ENCODE peak calls at places on chromosome 11, in seven cellular contexts. Q is activated T-cell treated with anti-CD3 and anti-CD28 coated beads, Interleukin-2, amount 50 U/mL, for 1 hour; D is NCI-H345; O is adrenal gland; K is activated naive CD4-positive, alpha-beta T cell treated with anti-CD3 and anti-CD28 coated beads, Interleukin-2, amount 10 ng/mL, durations not matched to agents 7 days and 5 days; B is GM19239; C is T-helper 2 cell. Z is an unnamed sample.

GRCh38 chr11:86294026-86294425 is 8.0 kb upstream of the HIKESHI start:
- DNase-seq in Q (no peak), D (no peak), O (no peak), K (no peak), B (no peak), C (no peak), Z (no peak)

GRCh38 chr11:76568621-76569020 is 101.9 kb downstream of the LRRC32 start:
- DNase-seq in Q (no peak), D (no peak), O (no peak), K (no peak), B (no peak), C (no peak), Z (no peak)

GRCh38 chr11:96177132-96177531 is 165.9 kb downstream of the MAML2 start:
- DNase-seq in Q (no peak), D (no peak), O (no peak), K (no peak), B (no peak), C (no peak), Z (no peak)

GRCh38 chr11:121716060-121716459 is 263.3 kb upstream of the SORL1-AS1 start:
- DNase-seq in Q (no peak), D (no peak), O (no peak), K (no peak), B (no peak), C (no peak), Z (no peak)

GRCh38 chr11:58805065-58805464 is 39.4 kb downstream of the GLYATL2 start:
- DNase-seq in Q (no peak), D (no peak), O (no peak), K (no peak), B (no peak), C (no peak), Z (peak)

GRCh38 chr11:120972621-120973020 is 51.3 kb upstream of the TBCEL start:
- DNase-seq in Q (no peak), D (no peak), O (no peak), K (no peak), B (no peak), C (no peak), Z (no peak)

GRCh38 chr11:46527586-46527985 is 66.2 kb downstream of the AMBRA1 start:
- DNase-seq in Q (no peak), D (no peak), O (no peak), K (no peak), B (no peak), C (no peak), Z (no peak)

GRCh38 chr11:60951909-60952741 is at the start of gene SLC15A3:
- DNase-seq in Q (peak), D (no peak), O (peak), K (peak), B (peak), C (no peak), Z (no peak)

GRCh38 chr11:124307093-124307492 is 6.7 kb downstream of the OR8D1 start:
- DNase-seq in Q (no peak), D (no peak), O (no peak), K (no peak), B (no peak), C (no peak), Z (no peak)

GRCh38 chr11:96741068-96741467 is 351.3 kb downstream of the JRKL start:
- DNase-seq in Q (no peak), D (no peak), O (no peak), K (no peak), B (no peak), C (no peak), Z (no peak)

GRCh38 chr11:102666331-102666957 is 39.1 kb downstream of the MMP27 start:
- DNase-seq in Q (no peak), D (peak), O (peak), K (peak), B (peak), C (no peak), Z (peak)

GRCh38 chr11:133337905-133338536 is 194.3 kb downstream of the OPCML start:
- DNase-seq in Q (no peak), D (peak), O (no peak), K (no peak), B (no peak), C (no peak), Z (no peak)

GRCh38 chr11:1670928-1671371 is 26.0 kb upstream of the KRTAP5-6 start:
- DNase-seq in Q (no peak), D (no peak), O (peak), K (no peak), B (no peak), C (no peak), Z (no peak)

GRCh38 chr11:121328213-121328966 is 35.8 kb downstream of the SC5D start:
- DNase-seq in Q (peak), D (no peak), O (no peak), K (peak), B (no peak), C (no peak), Z (no peak)

GRCh38 chr11:23192256-23192655 is 332.0 kb upstream of the CCDC179 start:
- DNase-seq in Q (no peak), D (no peak), O (no peak), K (no peak), B (no peak), C (no peak), Z (no peak)

GRCh38 chr11:12453243-12453642 is 75.9 kb downstream of the PARVA start:
- DNase-seq in Q (no peak), D (no peak), O (no peak), K (no peak), B (no peak), C (no peak), Z (no peak)

GRCh38 chr11:27861706-27862430 is 161.6 kb upstream of the BDNF start:
- DNase-seq in Q (no peak), D (no peak), O (peak), K (no peak), B (no peak), C (no peak), Z (peak)

GRCh38 chr11:62880231-62880802 is 379 bp upstream of the SLC3A2 start:
- DNase-seq in Q (no peak), D (no peak), O (no peak), K (no peak), B (no peak), C (no peak), Z (peak)

GRCh38 chr11:74466916-74467885 is at the start of gene KCNE3:
- DNase-seq in Q (no peak), D (no peak), O (peak), K (no peak), B (no peak), C (no peak), Z (peak)

GRCh38 chr11:92859290-92859689 is 110.2 kb upstream of the MTNR1B start:
- DNase-seq in Q (no peak), D (peak), O (no peak), K (no peak), B (no peak), C (no peak), Z (no peak)

GRCh38 chr11:117072517-117073218 is 25.6 kb downstream of the SIK3 start:
- DNase-seq in Q (no peak), D (no peak), O (no peak), K (no peak), B (no peak), C (no peak), Z (peak)

GRCh38 chr11:76658231-76658630 is 12.3 kb downstream of the LRRC32 start:
- DNase-seq in Q (no peak), D (no peak), O (no peak), K (no peak), B (no peak), C (no peak), Z (no peak)

GRCh38 chr11:71458146-71459070 is 5.4 kb downstream of the NADSYN1 start:
- DNase-seq in Q (no peak), D (no peak), O (no peak), K (no peak), B (no peak), C (no peak), Z (no peak)

GRCh38 chr11:132187391-132187790 is 817.0 kb downstream of the NTM start:
- DNase-seq in Q (no peak), D (no peak), O (no peak), K (no peak), B (no peak), C (no peak), Z (no peak)

GRCh38 chr11:1913271-1914060 is 6.0 kb upstream of the TNNT3 start:
- DNase-seq in Q (no peak), D (no peak), O (no peak), K (no peak), B (no peak), C (no peak), Z (no peak)

GRCh38 chr11:66987158-66987620 is 12.1 kb downstream of the C11orf86 start:
- DNase-seq in Q (no peak), D (no peak), O (peak), K (no peak), B (no peak), C (no peak), Z (no peak)

GRCh38 chr11:125082611-125083311 is 19.7 kb downstream of the SLC37A2 start:
- DNase-seq in Q (no peak), D (no peak), O (peak), K (no peak), B (no peak), C (no peak), Z (peak)

GRCh38 chr11:83249972-83250593 is 36.1 kb downstream of the CCDC90B start:
- DNase-seq in Q (no peak), D (peak), O (no peak), K (no peak), B (peak), C (no peak), Z (peak)

GRCh38 chr11:45384711-45385241 is 98.6 kb upstream of the SYT13 start:
- DNase-seq in Q (no peak), D (no peak), O (no peak), K (peak), B (no peak), C (no peak), Z (no peak)

GRCh38 chr11:16792426-16792825 is 54.0 kb downstream of the C11orf58 start:
- DNase-seq in Q (no peak), D (no peak), O (no peak), K (no peak), B (no peak), C (no peak), Z (peak)

GRCh38 chr11:60810583-60810982 is 25.4 kb downstream of the MS4A10 start:
- DNase-seq in Q (no peak), D (no peak), O (no peak), K (no peak), B (no peak), C (no peak), Z (no peak)

GRCh38 chr11:88695701-88696414 is 358.3 kb upstream of the CTSC start:
- DNase-seq in Q (no peak), D (no peak), O (no peak), K (no peak), B (no peak), C (no peak), Z (no peak)

GRCh38 chr11:66227700-66228099 is 40.7 kb upstream of the RAB1B start:
- DNase-seq in Q (no peak), D (no peak), O (no peak), K (no peak), B (no peak), C (no peak), Z (no peak)

GRCh38 chr11:130513132-130513531 is 64.7 kb downstream of the ADAMTS15 start:
- DNase-seq in Q (no peak), D (no peak), O (no peak), K (no peak), B (no peak), C (no peak), Z (no peak)

GRCh38 chr11:2473361-2474058 is 28.7 kb downstream of the KCNQ1 start:
- DNase-seq in Q (no peak), D (no peak), O (peak), K (no peak), B (no peak), C (no peak), Z (no peak)

GRCh38 chr11:87180743-87181142 is 143.0 kb downstream of the TMEM135 start:
- DNase-seq in Q (no peak), D (no peak), O (no peak), K (no peak), B (no peak), C (no peak), Z (peak)